ENCODE peak calls at places on chromosomes 13 and 19, in five cellular contexts. R, D, J, B and H are unnamed samples.
A peak's percentile ranks its signal among the peaks of the same experiment; 100 is the strongest.

GRCh38 chr19:19171821-19172532 is 1.9 kb upstream of the MEF2B start:
- DNase-seq in R (no peak), D (no peak), J (peak; percentile 61), B (peak; percentile 79), H (peak; percentile 56)

GRCh38 chr19:4929186-4929585 is 19.9 kb downstream of the UHRF1 start:
- DNase-seq in R (no peak), D (no peak), J (no peak), B (peak; percentile 77), H (no peak)

GRCh38 chr13:72062566-72062965 is 195.6 kb upstream of the DACH1 start:
- DNase-seq in R (peak; percentile 65), D (no peak), J (no peak), B (no peak), H (peak; percentile 1)

GRCh38 chr19:39070888-39071287 is 13.3 kb upstream of the ACP7 start:
- DNase-seq in R (no peak), D (no peak), J (no peak), B (peak; percentile 34), H (no peak)

GRCh38 chr13:105847532-105848295 is 687.7 kb downstream of the EFNB2 start:
- DNase-seq in R (no peak), D (no peak), J (no peak), B (peak; percentile 3), H (peak; percentile 3)

GRCh38 chr19:55451522-55452380 is 8.7 kb upstream of the SHISA7 start:
- DNase-seq in R (no peak), D (no peak), J (no peak), B (no peak), H (no peak)

GRCh38 chr13:72456486-72456885 is 270.9 kb downstream of the MZT1 start:
- DNase-seq in R (no peak), D (no peak), J (no peak), B (no peak), H (no peak)

GRCh38 chr13:55084630-55085029 is 2056.0 kb downstream of the OLFM4 start:
- DNase-seq in R (no peak), D (no peak), J (no peak), B (no peak), H (no peak)

GRCh38 chr13:100630564-100630963 is 42.0 kb upstream of the GGACT start:
- DNase-seq in R (no peak), D (no peak), J (no peak), B (no peak), H (no peak)

GRCh38 chr13:50309872-50310594 is 294.8 kb downstream of the KCNRG start:
- DNase-seq in R (no peak), D (no peak), J (no peak), B (peak; percentile 9), H (no peak)

GRCh38 chr19:576768-577438 is 4.5 kb downstream of the BSG start:
- DNase-seq in R (no peak), D (no peak), J (no peak), B (no peak), H (no peak)

GRCh38 chr13:97858161-97858560 is 95.3 kb upstream of the IPO5 start:
- DNase-seq in R (no peak), D (no peak), J (no peak), B (no peak), H (no peak)

GRCh38 chr19:8340341-8341096 is 2.5 kb downstream of the KANK3 start:
- DNase-seq in R (no peak), D (no peak), J (no peak), B (no peak), H (peak; percentile 55)

GRCh38 chr19:52492201-52492960 is 35.1 kb upstream of the ZNF808 start:
- DNase-seq in R (no peak), D (no peak), J (no peak), B (no peak), H (no peak)

GRCh38 chr13:75635621-75636338 is at the start of gene LMO7:
- DNase-seq in R (peak; percentile 65), D (peak; percentile 89), J (no peak), B (peak; percentile 69), H (peak; percentile 49)

GRCh38 chr13:51066091-51066831 is 44.8 kb downstream of the C13orf42 start:
- DNase-seq in R (no peak), D (no peak), J (no peak), B (peak; percentile 19), H (no peak)

GRCh38 chr19:3335431-3336350 is 30.7 kb upstream of the NFIC start:
- DNase-seq in R (peak; percentile 63), D (no peak), J (no peak), B (peak; percentile 38), H (peak; percentile 49)

GRCh38 chr19:55454787-55455243 is 6.6 kb downstream of the ISOC2 start:
- DNase-seq in R (no peak), D (peak; percentile 59), J (no peak), B (peak; percentile 45), H (peak; percentile 54)